ENCODE peak calls at places on chromosomes 3 and 15, in five cellular contexts. One of them, this sample, is unnamed.

GRCh38 chr15:60916674-60917468 is 312.2 kb downstream of the RORA start:
- DNase-seq in A549: peak; percentile 35
- DNase-seq in H1: peak; percentile 51
- DNase-seq in GM12878: peak; percentile 76
- DNase-seq in K562: peak; percentile 69
- DNase-seq in this sample: peak; percentile 67

GRCh38 chr3:72848703-72849081 is 447 bp upstream of the SHQ1 start:
- DNase-seq in A549: no peak
- DNase-seq in H1: no peak
- DNase-seq in GM12878: peak; percentile 71
- DNase-seq in K562: no peak
- DNase-seq in this sample: no peak

GRCh38 chr15:62644874-62645755 is 397.4 kb upstream of the TPM1 start:
- DNase-seq in A549: no peak
- DNase-seq in H1: no peak
- DNase-seq in GM12878: no peak
- DNase-seq in K562: no peak
- DNase-seq in this sample: peak; percentile 64

GRCh38 chr3:133254151-133254550 is 145.7 kb upstream of the BFSP2 start:
- DNase-seq in A549: no peak
- DNase-seq in H1: no peak
- DNase-seq in GM12878: no peak
- DNase-seq in K562: no peak
- DNase-seq in this sample: no peak

GRCh38 chr3:30253832-30254231 is 352.6 kb upstream of the TGFBR2 start:
- DNase-seq in A549: no peak
- DNase-seq in H1: no peak
- DNase-seq in GM12878: no peak
- DNase-seq in K562: no peak
- DNase-seq in this sample: no peak

GRCh38 chr15:94119923-94120775 is 111.2 kb upstream of the MCTP2 start:
- DNase-seq in A549: peak; percentile 51
- DNase-seq in H1: peak; percentile 23
- DNase-seq in GM12878: peak; percentile 49
- DNase-seq in K562: peak; percentile 53
- DNase-seq in this sample: peak; percentile 71

GRCh38 chr15:90708516-90708915 is 8.6 kb upstream of the BLM start:
- DNase-seq in A549: no peak
- DNase-seq in H1: no peak
- DNase-seq in GM12878: no peak
- DNase-seq in K562: no peak
- DNase-seq in this sample: no peak

GRCh38 chr3:151214459-151214858 is 11.4 kb upstream of the GPR171 start:
- DNase-seq in A549: no peak
- DNase-seq in H1: no peak
- DNase-seq in GM12878: no peak
- DNase-seq in K562: no peak
- DNase-seq in this sample: no peak

GRCh38 chr3:135050536-135050935 is 255.5 kb downstream of the EPHB1 start:
- DNase-seq in A549: no peak
- DNase-seq in H1: no peak
- DNase-seq in GM12878: no peak
- DNase-seq in K562: no peak
- DNase-seq in this sample: no peak

GRCh38 chr3:178318440-178318839 is 217.8 kb upstream of the KCNMB2 start:
- DNase-seq in A549: no peak
- DNase-seq in H1: no peak
- DNase-seq in GM12878: no peak
- DNase-seq in K562: no peak
- DNase-seq in this sample: no peak

GRCh38 chr3:138081371-138082084 is 33.9 kb downstream of the DZIP1L start:
- DNase-seq in A549: no peak
- DNase-seq in H1: no peak
- DNase-seq in GM12878: no peak
- DNase-seq in K562: no peak
- DNase-seq in this sample: no peak

GRCh38 chr3:138084196-138084595 is 31.2 kb downstream of the DZIP1L start:
- DNase-seq in A549: no peak
- DNase-seq in H1: no peak
- DNase-seq in GM12878: no peak
- DNase-seq in K562: no peak
- DNase-seq in this sample: no peak

GRCh38 chr3:138079901-138080300 is 35.5 kb downstream of the DZIP1L start:
- DNase-seq in A549: no peak
- DNase-seq in H1: no peak
- DNase-seq in GM12878: no peak
- DNase-seq in K562: no peak
- DNase-seq in this sample: no peak

GRCh38 chr3:138082992-138083386 is 32.4 kb downstream of the DZIP1L start:
- DNase-seq in A549: no peak
- DNase-seq in H1: no peak
- DNase-seq in GM12878: no peak
- DNase-seq in K562: no peak
- DNase-seq in this sample: no peak

GRCh38 chr3:138082085-138082991 is 33.1 kb downstream of the DZIP1L start:
- DNase-seq in A549: no peak
- DNase-seq in H1: no peak
- DNase-seq in GM12878: peak; percentile 27
- DNase-seq in K562: no peak
- DNase-seq in this sample: peak; percentile 22
- TF ChIP-seq KDM1A in A549: no peak
- TF ChIP-seq KDM1A in H1: no peak
- TF ChIP-seq KDM1A in GM12878: no peak
- TF ChIP-seq KDM1A in K562: no peak
- TF ChIP-seq KDM1A in this sample: no peak

DNA sequence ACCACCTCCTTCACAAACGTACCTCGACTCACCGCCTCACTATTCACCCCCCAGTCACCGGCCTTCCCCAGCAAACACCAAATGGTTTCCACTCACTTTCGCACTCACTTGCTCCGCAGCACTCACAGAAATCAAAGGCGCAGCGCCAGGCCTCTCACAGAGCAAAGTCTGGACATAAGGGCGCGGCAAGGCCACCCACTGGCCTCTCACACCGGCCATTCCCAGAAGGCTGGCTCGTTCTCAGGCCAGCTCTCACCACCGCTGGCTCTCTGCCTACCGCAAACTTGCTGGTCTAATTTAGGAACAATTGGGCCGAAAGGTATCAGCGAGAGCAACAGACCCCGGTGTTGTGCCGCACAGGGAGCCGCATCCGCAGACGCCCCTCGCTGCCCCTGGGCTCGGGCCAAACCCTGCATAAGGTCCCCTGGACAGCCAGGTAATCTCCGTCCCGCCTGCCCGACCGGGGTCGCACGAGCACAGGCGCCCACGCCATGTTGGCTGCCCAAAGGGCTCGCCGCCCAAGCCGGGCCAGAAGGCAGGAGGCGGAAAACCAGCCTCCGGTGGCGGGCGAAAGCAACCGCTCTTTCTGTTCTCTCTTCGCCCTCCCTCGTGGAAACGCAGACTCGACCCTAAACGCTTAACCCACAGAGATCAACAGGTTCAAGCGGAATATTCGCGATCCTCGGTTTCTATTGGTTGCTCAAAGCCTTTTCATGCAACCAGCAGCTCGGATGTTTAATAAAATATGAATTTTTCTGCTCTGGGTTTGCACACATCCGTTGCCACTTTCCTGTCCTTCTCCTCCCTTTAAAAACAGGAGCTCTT is 2.9 kb downstream of the SHOX2 start:
- DNase-seq in A549: no peak
- DNase-seq in H1: no peak
- DNase-seq in GM12878: no peak
- DNase-seq in K562: no peak
- DNase-seq in this sample: peak; percentile 13
- TF ChIP-seq KDM1A in A549: no peak
- TF ChIP-seq KDM1A in H1: no peak
- TF ChIP-seq KDM1A in GM12878: no peak
- TF ChIP-seq KDM1A in K562: no peak
- TF ChIP-seq KDM1A in this sample: no peak

DNA sequence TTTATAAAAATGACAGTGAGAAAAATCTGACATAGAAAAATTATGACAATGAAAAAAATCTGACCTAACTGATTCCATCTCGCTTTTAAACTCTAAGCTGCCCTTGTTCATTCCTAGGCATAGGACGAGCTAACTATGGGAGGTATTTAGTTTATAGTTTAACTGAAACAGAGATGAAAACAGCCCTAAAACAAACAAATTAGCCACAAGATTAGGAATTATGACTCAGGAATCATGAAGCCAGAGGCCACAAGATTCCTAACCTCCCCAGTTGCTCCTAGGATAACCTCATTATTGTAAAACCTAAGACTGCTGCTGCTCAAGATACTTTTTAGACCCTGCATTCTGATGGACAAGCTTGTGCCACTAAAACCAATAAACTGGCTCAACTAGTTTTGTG is 122.7 kb upstream of the MNS1 start:
- DNase-seq in A549: no peak
- DNase-seq in H1: no peak
- DNase-seq in GM12878: no peak
- DNase-seq in K562: no peak
- DNase-seq in this sample: no peak
- TF ChIP-seq KDM1A in A549: no peak
- TF ChIP-seq KDM1A in H1: no peak
- TF ChIP-seq KDM1A in GM12878: no peak
- TF ChIP-seq KDM1A in K562: no peak
- TF ChIP-seq KDM1A in this sample: no peak

DNA sequence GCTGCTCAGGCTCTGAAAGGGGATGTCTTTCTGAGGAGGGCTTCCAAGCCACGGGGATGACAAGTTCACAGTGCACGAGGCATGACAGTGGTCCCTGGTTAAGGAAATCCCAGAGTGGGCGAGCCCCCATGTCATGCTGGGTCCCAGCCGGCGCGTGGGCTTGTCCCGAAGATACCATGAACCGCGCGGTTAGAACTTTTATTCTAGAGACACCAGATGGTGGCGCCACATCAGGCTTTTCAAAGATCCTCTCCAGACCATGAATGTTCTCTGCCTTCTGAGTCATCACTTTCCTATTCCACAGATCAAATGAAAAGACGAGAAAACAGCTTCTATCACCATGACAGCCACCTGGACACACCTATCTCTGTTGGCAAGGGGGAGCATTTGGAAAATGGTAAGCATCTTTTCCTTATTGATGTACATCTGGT is 227.8 kb upstream of the LYSMD4 start:
- DNase-seq in A549: no peak
- DNase-seq in H1: no peak
- DNase-seq in GM12878: no peak
- DNase-seq in K562: peak; percentile 34
- DNase-seq in this sample: no peak
- TF ChIP-seq KDM1A in A549: no peak
- TF ChIP-seq KDM1A in H1: no peak
- TF ChIP-seq KDM1A in GM12878: no peak
- TF ChIP-seq KDM1A in K562: no peak
- TF ChIP-seq KDM1A in this sample: no peak

GRCh38 chr15:36432162-36432561 is 147.3 kb upstream of the CDIN1 start:
- DNase-seq in A549: no peak
- DNase-seq in H1: no peak
- DNase-seq in GM12878: no peak
- DNase-seq in K562: no peak
- DNase-seq in this sample: no peak
- TF ChIP-seq KDM1A in A549: no peak
- TF ChIP-seq KDM1A in H1: no peak
- TF ChIP-seq KDM1A in GM12878: no peak
- TF ChIP-seq KDM1A in K562: no peak
- TF ChIP-seq KDM1A in this sample: no peak

DNA sequence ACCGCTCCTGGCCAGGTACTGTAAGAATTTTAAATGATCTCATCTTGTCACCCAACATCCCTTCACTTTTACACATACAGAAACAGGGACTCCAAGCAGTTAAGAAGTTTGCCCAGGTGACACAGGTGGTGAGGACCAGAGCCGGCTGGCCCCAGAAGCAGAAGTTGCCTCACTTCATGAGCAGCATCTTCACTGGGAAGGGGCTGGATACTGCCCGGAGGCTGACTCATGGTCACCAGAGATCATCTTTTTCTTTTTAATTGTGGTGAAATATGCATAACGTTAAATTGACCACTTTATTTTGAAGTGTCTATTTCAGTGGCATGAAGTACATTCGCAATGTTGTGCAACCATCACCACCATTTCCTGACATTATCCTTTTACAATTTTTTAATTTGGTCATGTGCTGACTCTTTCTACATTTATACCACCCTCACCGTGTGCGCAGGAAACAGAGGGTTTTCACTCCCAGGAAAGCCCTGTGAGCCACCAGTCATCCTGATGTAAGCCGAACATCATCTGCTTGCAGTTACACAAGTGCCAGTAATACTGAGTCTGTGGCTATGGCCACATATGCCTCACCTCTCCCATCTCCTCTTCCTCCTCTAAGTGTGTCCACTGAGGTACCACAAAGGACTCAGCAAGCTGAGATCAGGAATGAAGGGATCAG is 51.7 kb upstream of the ABHD17C start:
- DNase-seq in A549: no peak
- DNase-seq in H1: no peak
- DNase-seq in GM12878: no peak
- DNase-seq in K562: no peak
- DNase-seq in this sample: no peak
- TF ChIP-seq KDM1A in A549: no peak
- TF ChIP-seq KDM1A in H1: no peak
- TF ChIP-seq KDM1A in GM12878: no peak
- TF ChIP-seq KDM1A in K562: no peak
- TF ChIP-seq KDM1A in this sample: no peak

DNA sequence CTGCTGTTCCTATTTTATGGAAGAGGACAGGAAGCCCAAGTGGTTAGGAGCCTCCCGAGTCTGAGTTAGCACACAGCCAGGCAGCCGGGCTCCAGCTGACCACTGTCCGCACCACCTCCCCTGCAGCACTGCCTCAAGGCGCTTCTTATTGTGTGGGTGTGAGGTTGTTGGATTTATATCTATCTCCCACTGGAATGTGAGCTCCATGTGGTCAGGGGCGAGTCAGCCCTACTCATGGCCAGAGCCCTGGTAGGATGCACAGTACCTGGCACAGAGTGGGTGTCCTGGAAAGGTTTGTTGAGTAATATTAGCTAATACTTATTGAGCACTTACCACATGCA is 9.7 kb upstream of the FBLN2 start:
- DNase-seq in A549: no peak
- DNase-seq in H1: no peak
- DNase-seq in GM12878: no peak
- DNase-seq in K562: no peak
- DNase-seq in this sample: no peak
- TF ChIP-seq KDM1A in A549: no peak
- TF ChIP-seq KDM1A in H1: no peak
- TF ChIP-seq KDM1A in GM12878: no peak
- TF ChIP-seq KDM1A in K562: no peak
- TF ChIP-seq KDM1A in this sample: no peak

GRCh38 chr15:78353093-78353492 is 12.9 kb downstream of the CRABP1 start:
- DNase-seq in A549: peak; percentile 80
- DNase-seq in H1: no peak
- DNase-seq in GM12878: peak; percentile 2
- DNase-seq in K562: peak; percentile 66
- DNase-seq in this sample: peak; percentile 22
- TF ChIP-seq KDM1A in A549: no peak
- TF ChIP-seq KDM1A in H1: no peak
- TF ChIP-seq KDM1A in GM12878: no peak
- TF ChIP-seq KDM1A in K562: no peak
- TF ChIP-seq KDM1A in this sample: no peak